ENCODE peak calls at places on chromosomes 6 and 20, in four cellular contexts. R is OCI-LY7; O is stimulated activated naive B cell treated with anti-CD40 and anti-IgM and Interleukin-4, amounts not matched to agents 10 μg/mL and 1 μg/mL and 100 μg/mL, for 72 hours; B is GM23338. D is an unnamed sample.

GRCh38 chr6:76342611-76343160 is 270.2 kb upstream of the IMPG1 start:
- DNase-seq in O (no peak), R (no peak), B (no peak), D (no peak)

GRCh38 chr6:78324213-78324612 is 543.1 kb upstream of the IRAK1BP1 start:
- DNase-seq in O (no peak), R (no peak), B (no peak), D (no peak)

GRCh38 chr20:36855241-36855657 is 20.7 kb upstream of the TLDC2 start:
- DNase-seq in R (no peak), O (no peak), B (no peak), D (no peak)

GRCh38 chr6:109448615-109449014 is 7.0 kb downstream of the MICAL1 start:
- DNase-seq in R (no peak), O (no peak), B (no peak), D (no peak)

GRCh38 chr20:57507477-57507876 is 17.5 kb downstream of the CTCFL start:
- DNase-seq in R (no peak), O (no peak), B (no peak), D (no peak)

GRCh38 chr20:32674362-32674789 is 635 bp upstream of the C20orf203 start:
- DNase-seq in R (peak), O (no peak), B (peak), D (no peak)

GRCh38 chr6:32664827-32665362 is 1.6 kb downstream of the HLA-DQB1 start:
- DNase-seq in O (peak), B (peak), R (no peak), D (no peak)

GRCh38 chr20:37231970-37232620 is 29.5 kb downstream of the GHRH start:
- DNase-seq in O (no peak), R (no peak), B (no peak), D (peak)

GRCh38 chr6:21626756-21627155 is 33.2 kb downstream of the SOX4 start:
- DNase-seq in R (no peak), B (no peak), O (no peak), D (no peak)

GRCh38 chr6:35079311-35080000 is 61.7 kb downstream of the TCP11 start:
- DNase-seq in O (no peak), R (no peak), B (no peak), D (no peak)

GRCh38 chr6:83417880-83418663 is 12.8 kb downstream of the ME1 start:
- DNase-seq in B (peak), R (peak), O (no peak), D (peak)